ENCODE peak calls at places on chromosomes 6 and 20, in eight cellular contexts. Y, B, Z, G, O, K, I and M are unnamed samples.

GRCh38 chr6:41546475-41546865 is 289 bp downstream of the FOXP4 start:
- DNase-seq in G (no peak), Z (no peak), I (no peak), B (no peak), K (peak; percentile 55), O (no peak), Y (no peak), M (no peak)

GRCh38 chr20:6705106-6705766 is 62.2 kb upstream of the BMP2 start:
- DNase-seq in Y (no peak), I (no peak), O (no peak), G (no peak), K (no peak), Z (no peak), B (no peak), M (no peak)

GRCh38 chr6:81689580-81689979 is 62.9 kb downstream of the TENT5A start:
- DNase-seq in Y (no peak), I (no peak), Z (no peak), B (no peak), G (no peak), K (no peak), O (no peak), M (no peak)

GRCh38 chr6:161584929-161585328 is 311.1 kb upstream of the AGPAT4 start:
- DNase-seq in I (no peak), Y (no peak), B (no peak), Z (no peak), K (no peak), G (no peak), O (no peak), M (no peak)

GRCh38 chr20:62977613-62978558 is 25.4 kb downstream of the SLC17A9 start:
- DNase-seq in G (no peak), O (no peak), I (no peak), Y (no peak), Z (no peak), B (no peak), K (peak; percentile 85), M (no peak)

GRCh38 chr6:14639983-14640599 is 522.5 kb downstream of the CD83 start:
- DNase-seq in I (no peak), G (no peak), K (no peak), O (no peak), B (no peak), Z (no peak), Y (no peak), M (no peak)

GRCh38 chr6:135506270-135506997 is 8.9 kb upstream of the AHI1 start:
- DNase-seq in Z (no peak), K (peak; percentile 67), I (no peak), Y (no peak), G (no peak), O (no peak), B (no peak), M (no peak)

GRCh38 chr20:16821211-16822089 is 73.3 kb downstream of the OTOR start:
- DNase-seq in O (no peak), B (no peak), Z (no peak), Y (no peak), I (peak; percentile 54), G (no peak), K (peak; percentile 48), M (no peak)

GRCh38 chr6:45955597-45955996 is 60.1 kb downstream of the CLIC5 start:
- DNase-seq in B (no peak), O (no peak), Y (no peak), Z (no peak), K (no peak), G (no peak), I (no peak), M (no peak)

GRCh38 chr20:30812739-30813411 is 444.6 kb upstream of the DEFB115 start:
- DNase-seq in K (no peak), Y (no peak), I (no peak), B (no peak), Z (no peak), O (no peak), G (no peak), M (no peak)

GRCh38 chr20:30816182-30816645 is 441.2 kb upstream of the DEFB115 start:
- DNase-seq in K (no peak), I (peak; percentile 83), O (no peak), G (no peak), Z (peak; percentile 91), Y (peak; percentile 33), B (no peak), M (no peak)

GRCh38 chr20:30815577-30816181 is 441.8 kb upstream of the DEFB115 start:
- DNase-seq in K (no peak), O (no peak), I (no peak), Y (no peak), G (no peak), B (no peak), Z (no peak), M (no peak)

DNA sequence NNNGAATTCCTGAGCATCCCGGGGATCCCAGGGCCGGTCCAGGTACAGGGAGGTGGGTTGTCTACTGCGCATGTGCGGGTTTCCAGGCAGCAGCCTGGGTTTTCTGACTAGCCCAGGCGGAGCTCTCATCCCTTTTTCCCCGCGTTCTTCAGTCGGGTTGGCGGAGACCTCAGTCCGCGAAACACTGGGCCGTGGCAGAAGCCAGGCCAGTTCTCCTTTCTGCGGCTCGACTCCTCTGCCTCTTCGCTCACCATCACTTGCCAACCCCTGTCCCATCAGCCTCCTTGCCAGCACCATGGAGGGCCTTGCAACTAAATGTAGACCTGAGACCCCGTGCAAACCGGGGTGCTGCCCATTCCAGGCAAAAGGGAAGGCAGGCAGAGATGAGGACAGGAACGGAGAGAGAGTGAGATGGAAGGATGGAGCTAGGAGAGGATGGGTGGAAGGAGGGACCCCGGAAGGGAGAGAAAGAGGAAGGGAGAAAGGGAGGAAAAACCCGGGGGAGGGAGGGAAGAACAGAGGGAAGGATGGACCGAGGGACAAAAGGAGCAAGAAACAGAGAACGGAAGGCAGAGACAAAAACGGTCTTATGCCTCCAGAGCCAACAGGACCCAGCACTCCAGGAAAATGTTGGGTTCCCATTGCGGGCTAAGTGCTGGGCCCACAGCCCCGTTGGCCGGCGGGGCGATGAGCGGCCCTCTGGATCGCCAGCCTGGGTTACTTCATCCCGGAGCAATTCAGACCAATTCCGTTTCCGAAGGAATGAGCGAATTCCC is 445.4 kb upstream of the DEFB115 start:
- DNase-seq in B (no peak), I (no peak), Y (peak; percentile 28), G (no peak), Z (peak; percentile 88), K (no peak), O (no peak), M (no peak)
- H3K4me3 ChIP-seq in B (no peak overlapping the region), I (no peak overlapping the region), Y (peak overlapping the region; percentile 17), G (no peak overlapping the region), Z (no peak overlapping the region), K (no peak overlapping the region), O (no peak overlapping the region), M (no peak overlapping the region)

DNA sequence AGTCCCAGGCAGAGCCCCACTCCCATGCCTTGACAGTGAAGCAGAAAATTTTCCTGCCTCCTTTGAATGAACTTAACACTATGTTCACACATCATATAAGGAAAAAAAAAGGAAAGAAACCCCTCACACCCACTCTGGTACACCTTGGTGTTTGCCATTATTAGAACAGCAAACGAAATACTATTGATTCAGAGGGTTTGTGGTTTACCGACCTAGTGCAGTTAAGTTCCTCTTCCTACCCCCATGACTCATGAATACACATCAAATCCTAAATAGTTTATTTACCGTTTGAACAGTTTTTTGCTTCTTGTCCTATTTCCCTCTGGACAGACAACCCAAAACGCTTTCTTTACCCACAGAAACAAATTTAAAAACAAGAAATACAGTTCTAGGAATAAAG is 237.7 kb downstream of the FOXA2 start:
- DNase-seq in Z (no peak), G (no peak), Y (no peak), O (no peak), K (no peak), B (no peak), I (no peak), M (no peak)
- H3K4me1 ChIP-seq in Z (no peaks in the 10 kb centered on the region), G (no peaks in the 10 kb centered on the region), Y (no peaks in the 10 kb centered on the region), O (peaks cover 14% of the 10 kb centered on the region), K (no peaks in the 10 kb centered on the region), B (no peaks in the 10 kb centered on the region), I (no peaks in the 10 kb centered on the region), M (no peaks in the 10 kb centered on the region)

GRCh38 chr6:33426590-33427563 is 7.0 kb downstream of the SYNGAP1 start:
- DNase-seq in Y (no peak), G (peak; percentile 64), K (peak; percentile 45), B (no peak), Z (no peak), O (no peak), I (no peak), M (no peak)
- H3K27ac ChIP-seq in Y (peak overlapping the region; percentile 93), G (peak overlapping the region; percentile 92), K (peak overlapping the region; percentile 90), B (peak overlapping the region; percentile 92), Z (peak overlapping the region; percentile 86), O (peak overlapping the region; percentile 95), I (peak overlapping the region; percentile 92), M (peak overlapping the region; percentile 92)

DNA sequence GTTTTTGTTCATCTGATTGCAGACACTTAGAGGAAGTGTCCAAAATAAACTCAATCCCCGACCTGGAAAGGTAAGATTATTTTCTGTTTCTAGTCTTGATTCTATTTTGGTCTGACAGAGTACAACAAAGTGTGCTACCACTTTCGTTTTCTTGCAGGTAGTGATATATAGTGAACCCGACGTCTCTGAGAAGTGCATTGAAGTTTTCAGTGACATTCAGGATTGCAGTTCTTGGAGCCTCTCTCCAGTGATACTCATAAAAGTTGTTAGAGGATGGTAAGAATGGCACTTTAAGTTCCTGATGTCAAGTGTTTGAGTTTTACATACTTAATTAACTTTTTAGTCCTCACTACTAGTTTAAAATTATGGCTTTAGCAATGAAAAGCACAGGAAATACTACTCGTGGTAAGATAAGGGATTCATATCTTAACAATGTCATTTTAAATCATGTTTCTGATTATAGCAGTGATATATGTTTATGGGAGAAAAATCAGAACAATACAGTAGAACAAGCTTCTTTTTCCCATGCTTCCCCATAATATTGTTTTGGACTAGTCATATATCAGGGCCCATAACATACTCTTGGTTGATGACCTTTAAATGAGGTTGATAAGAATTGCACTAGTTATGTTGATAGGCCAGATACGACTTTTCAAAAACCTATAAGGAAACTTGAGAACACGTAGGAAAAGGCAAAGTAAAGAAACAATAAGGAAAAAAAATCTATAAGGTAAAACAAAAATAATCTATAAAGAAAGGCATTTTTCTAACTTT is 104.0 kb downstream of the RTN4IP1 start:
- DNase-seq in I (no peak), Z (no peak), K (peak; percentile 76), Y (no peak), G (no peak), O (no peak), B (no peak), M (no peak)
- H3K4me3 ChIP-seq in I (no peak overlapping the region), Z (no peak overlapping the region), K (peak overlapping the region; percentile 100), Y (peak overlapping the region; percentile 47), G (peak overlapping the region; percentile 27), O (no peak overlapping the region), B (peak overlapping the region; percentile 18), M (peak overlapping the region; percentile 13)

GRCh38 chr20:17990278-17990972 is 21.6 kb downstream of the MGME1 start:
- DNase-seq in Y (no peak), K (no peak), I (no peak), O (no peak), G (no peak), Z (no peak), B (no peak), M (no peak)
- H3K4me1 ChIP-seq in Y (no peaks in the 10 kb centered on the region), K (no peaks in the 10 kb centered on the region), I (no peaks in the 10 kb centered on the region), O (no peaks in the 10 kb centered on the region), G (no peaks in the 10 kb centered on the region), Z (peaks cover 3% of the 10 kb centered on the region), B (peaks cover 5% of the 10 kb centered on the region), M (no peaks in the 10 kb centered on the region)

GRCh38 chr6:100879317-100879716 is 1.8 kb downstream of the ASCC3 start:
- DNase-seq in O (no peak), G (no peak), Y (no peak), K (no peak), B (no peak), Z (no peak), I (no peak), M (no peak)
- H3K27ac ChIP-seq in O (peak overlapping the region; percentile 16), G (no peak overlapping the region), Y (no peak overlapping the region), K (no peak overlapping the region), B (no peak overlapping the region), Z (no peak overlapping the region), I (no peak overlapping the region), M (peak overlapping the region; percentile 83)

GRCh38 chr6:53048431-53049195 is 16.6 kb upstream of the FBXO9 start:
- DNase-seq in I (no peak), B (no peak), O (no peak), G (no peak), K (peak; percentile 84), Y (no peak), Z (no peak), M (no peak)
- H3K4me3 ChIP-seq in I (no peak overlapping the region), B (no peak overlapping the region), O (no peak overlapping the region), G (no peak overlapping the region), K (peak overlapping the region; percentile 80), Y (no peak overlapping the region), Z (no peak overlapping the region), M (no peak overlapping the region)